ENCODE peak calls at places on chromosomes 11 and 22, in eight cellular contexts. V is activated CD4-positive, alpha-beta memory T cell treated with anti-CD3 and anti-CD28 coated beads for 36 hours; U is CD8-positive, alpha-beta T cell; P is A549; S is SHP77 treated with DMSO at 0.1 percent for 48 hours; N is Peyer's patch; Q is cardiac muscle cell; Z is frontal cortex. M is an unnamed sample.

GRCh38 chr22:19988965-19989724 is 27.5 kb downstream of the ARVCF start:
- DNase-seq in V (no peak), U (no peak), P (no peak), S (no peak), N (no peak), Q (no peak), Z (no peak), M (no peak)

GRCh38 chr11:108873938-108874337 is 209.1 kb downstream of the DDX10 start:
- DNase-seq in V (no peak), U (no peak), P (no peak), S (no peak), N (no peak), Q (no peak), Z (no peak), M (no peak)

GRCh38 chr22:49975543-49976389 is 15.2 kb downstream of the PIM3 start:
- DNase-seq in V (peak; percentile 81), U (peak; percentile 47), P (no peak), S (no peak), N (peak; percentile 16), Q (peak; percentile 33), Z (no peak), M (no peak)

GRCh38 chr11:3130269-3131071 is 34.6 kb downstream of the OSBPL5 start:
- DNase-seq in V (no peak), U (no peak), P (no peak), S (no peak), N (no peak), Q (no peak), Z (no peak), M (no peak)

GRCh38 chr22:39298194-39298987 is 21.0 kb downstream of the RPL3 start:
- DNase-seq in V (no peak), U (no peak), P (no peak), S (no peak), N (no peak), Q (no peak), Z (no peak), M (no peak)

GRCh38 chr11:110294509-110294908 is 1.9 kb downstream of the RDX start:
- DNase-seq in V (no peak), U (no peak), P (no peak), S (no peak), N (no peak), Q (no peak), Z (peak; percentile 30), M (no peak)

GRCh38 chr11:4851033-4851432 is 2.0 kb upstream of the OR51S1 start:
- DNase-seq in V (no peak), U (no peak), P (no peak), S (no peak), N (no peak), Q (peak; percentile 79), Z (no peak), M (no peak)

GRCh38 chr11:71453021-71453910 is at the start of gene NADSYN1:
- DNase-seq in V (peak; percentile 97), U (peak; percentile 96), P (peak; percentile 90), S (peak; percentile 85), N (peak; percentile 96), Q (peak; percentile 95), Z (peak; percentile 96), M (peak; percentile 82)

GRCh38 chr11:82902086-82902485 is 550 bp downstream of the DDIAS start:
- DNase-seq in V (no peak), U (no peak), P (no peak), S (no peak), N (no peak), Q (no peak), Z (no peak), M (no peak)

GRCh38 chr11:43992834-43993637 is 50.6 kb downstream of the C11orf96 start:
- DNase-seq in V (no peak), U (no peak), P (no peak), S (no peak), N (no peak), Q (peak; percentile 51), Z (no peak), M (no peak)

M was measured in NCI-H510A.